ENCODE peak calls at places on chromosomes 5 and 9, in ten cellular contexts. T is H1, L is K562, H is mammary epithelial cell, R is IMR-90, F is HCT116, W is H9, D is astrocyte, E is neural progenitor cell, P is fibroblast of lung. S is an unnamed sample.

GRCh38 chr5:43313854-43314457 is 744 bp upstream of the HMGCS1 start:
- DNase-seq in D (peak), P (peak), R (no peak), T (no peak), E (peak), L (no peak), F (no peak), W (peak), H (no peak), S (no peak)

GRCh38 chr9:86321373-86321772 is 32.8 kb downstream of the TUT7 start:
- DNase-seq in W (no peak), P (peak), R (peak), F (no peak), H (peak), D (peak), T (no peak), L (no peak), E (no peak), S (no peak)

GRCh38 chr9:123176230-123176629 is 92.2 kb downstream of the STRBP start:
- DNase-seq in L (no peak), R (peak), E (no peak), T (no peak), H (peak), D (no peak), P (peak), W (no peak), F (no peak), S (no peak)

GRCh38 chr9:137434498-137435380 is 6.4 kb downstream of the ENTPD8 start:
- DNase-seq in R (no peak), W (no peak), F (no peak), T (no peak), H (no peak), P (no peak), L (no peak), E (no peak), D (no peak), S (no peak)

GRCh38 chr9:108850293-108850897 is 5.4 kb downstream of the ACTL7B start:
- DNase-seq in P (peak), T (no peak), E (no peak), D (peak), W (no peak), R (peak), F (peak), H (peak), L (no peak), S (no peak)

GRCh38 chr9:77927265-77927664 is 104.3 kb downstream of the GNAQ start:
- DNase-seq in P (peak), R (peak), T (no peak), E (no peak), L (no peak), D (peak), H (no peak), F (no peak), W (no peak), S (no peak)

GRCh38 chr5:160105686-160106085 is 13.6 kb downstream of the PWWP2A start:
- DNase-seq in W (no peak), R (no peak), F (no peak), L (no peak), P (peak), E (no peak), D (no peak), T (no peak), H (no peak), S (no peak)

GRCh38 chr5:9932770-9933169 is 302.6 kb upstream of the TAS2R1 start:
- DNase-seq in R (peak), T (no peak), D (peak), W (no peak), H (peak), L (no peak), E (no peak), P (peak), F (peak), S (no peak)

GRCh38 chr9:115992834-115993233 is 160.8 kb upstream of the PAPPA start:
- DNase-seq in T (no peak), F (no peak), W (no peak), D (peak), L (no peak), H (peak), R (peak), E (no peak), P (peak), S (peak)

GRCh38 chr5:134438641-134439621 is 27.2 kb upstream of the CDKN2AIPNL start:
- DNase-seq in L (no peak), F (no peak), T (no peak), H (peak), P (peak), W (peak), R (peak), D (peak), E (no peak), S (peak)

GRCh38 chr5:31531543-31531887 is 378 bp downstream of the DROSHA start:
- DNase-seq in D (no peak), E (peak), L (peak), H (peak), W (no peak), P (peak), T (no peak), F (no peak), R (no peak), S (no peak)

GRCh38 chr9:19939890-19940289 is 151.1 kb upstream of the SLC24A2 start:
- DNase-seq in W (no peak), P (no peak), R (no peak), F (no peak), E (no peak), D (no peak), L (no peak), H (no peak), T (no peak), S (no peak)

GRCh38 chr5:147979761-147980160 is 73.4 kb upstream of the C5orf46 start:
- DNase-seq in P (no peak), L (no peak), W (no peak), T (no peak), E (no peak), R (no peak), H (peak), D (no peak), F (no peak), S (no peak)

GRCh38 chr5:161219816-161220215 is 326.7 kb downstream of the GABRB2 start:
- DNase-seq in P (no peak), E (no peak), F (no peak), W (no peak), T (no peak), R (no peak), D (no peak), H (no peak), L (no peak), S (no peak)

GRCh38 chr9:112332272-112332671 is 1.1 kb downstream of the PTBP3 start:
- DNase-seq in F (no peak), L (no peak), R (no peak), P (no peak), T (no peak), E (no peak), H (no peak), W (no peak), D (no peak), S (no peak)

GRCh38 chr5:43305948-43306563 is 7.2 kb downstream of the HMGCS1 start:
- DNase-seq in P (peak), H (no peak), E (peak), F (peak), R (peak), W (no peak), L (peak), D (peak), T (no peak), S (no peak)

GRCh38 chr5:35860686-35861085 is 4.0 kb downstream of the IL7R start:
- DNase-seq in P (peak), W (no peak), F (no peak), R (peak), D (peak), T (no peak), E (no peak), L (no peak), H (no peak), S (no peak)

GRCh38 chr5:14008819-14009311 is 64.4 kb upstream of the DNAH5 start:
- DNase-seq in P (no peak), D (no peak), E (no peak), H (no peak), L (no peak), R (peak), T (no peak), F (no peak), W (no peak), S (no peak)

GRCh38 chr9:133048595-133048994 is 13.2 kb upstream of the CEL start:
- DNase-seq in L (peak), R (peak), D (no peak), P (no peak), T (no peak), W (peak), E (peak), H (no peak), F (peak), S (no peak)

GRCh38 chr5:138662599-138662998 is 87.4 kb upstream of the HSPA9 start:
- DNase-seq in W (no peak), R (no peak), D (no peak), T (no peak), H (peak), E (no peak), F (no peak), L (no peak), P (no peak), S (no peak)

GRCh38 chr9:131087354-131087893 is 8.9 kb upstream of the AIF1L start:
- DNase-seq in L (peak), D (no peak), R (no peak), H (no peak), P (no peak), T (no peak), E (no peak), W (no peak), F (no peak), S (no peak)

GRCh38 chr9:5851445-5851844 is 18.5 kb upstream of the ERMP1 start:
- DNase-seq in F (no peak), W (no peak), H (peak), R (peak), D (peak), L (no peak), E (no peak), T (no peak), P (peak), S (peak)

GRCh38 chr9:104608336-104608735 is 2.9 kb upstream of the OR13C2 start:
- DNase-seq in P (no peak), H (no peak), F (no peak), W (no peak), D (no peak), E (no peak), R (no peak), T (no peak), L (no peak), S (no peak)

GRCh38 chr5:125199968-125200841 is 453.8 kb upstream of the ZNF608 start:
- DNase-seq in P (peak), E (peak), R (no peak), D (peak), H (no peak), T (no peak), W (peak), L (no peak), F (no peak), S (no peak)

GRCh38 chr9:12859704-12860251 is 85.0 kb downstream of the LURAP1L start:
- DNase-seq in E (no peak), L (no peak), D (peak), P (peak), F (peak), R (peak), H (peak), T (no peak), W (no peak), S (peak)

GRCh38 chr9:124488641-124489040 is 18.6 kb downstream of the NR5A1 start:
- DNase-seq in E (no peak), L (no peak), D (no peak), T (no peak), R (no peak), H (no peak), F (no peak), W (no peak), P (no peak), S (no peak)
- H2AFZ ChIP-seq in E (no peak), L (no peak), D (no peak), T (no peak), R (no peak), H (no peak), F (no peak), W (no peak), P (no peak), S (no peak)

DNA sequence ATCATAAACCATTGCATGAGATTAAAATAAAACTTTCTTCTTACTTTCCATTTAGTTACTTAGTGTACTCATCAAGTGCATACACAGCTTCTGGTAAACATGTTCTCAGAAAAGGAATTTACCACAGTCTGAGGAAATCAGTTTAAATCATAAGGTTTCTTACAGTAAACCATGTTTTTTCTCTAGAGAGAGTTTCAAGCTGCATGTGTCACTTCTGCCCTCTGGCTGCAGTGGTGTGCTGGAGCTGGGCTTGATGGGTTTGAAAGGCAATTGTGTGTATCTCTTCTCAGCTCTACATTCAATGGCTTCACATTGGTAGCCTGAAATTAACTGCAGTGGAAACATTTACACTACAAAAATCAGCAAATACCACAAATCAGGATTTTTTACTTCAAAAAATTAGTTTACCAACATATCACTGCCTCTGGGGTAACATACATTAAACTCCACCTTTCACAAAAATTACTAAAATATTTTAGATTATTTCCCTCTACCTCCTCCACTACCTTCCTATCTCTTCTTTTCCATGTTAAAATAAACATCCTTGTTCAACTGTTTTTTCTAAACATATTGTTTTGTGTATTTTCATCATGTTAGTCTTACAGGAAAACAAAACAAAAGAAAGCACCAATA is 414.3 kb downstream of the ANXA1 start:
- DNase-seq in W (peak), D (peak), H (peak), F (no peak), T (no peak), E (peak), R (no peak), P (peak), L (no peak), S (no peak)
- TF ChIP-seq CTCF in W (peak), D (peak), H (peak), F (peak), T (peak), E (peak), R (peak), P (no peak), L (peak), S (peak)

GRCh38 chr5:19855929-19856328 is 132.1 kb downstream of the CDH18 start:
- DNase-seq in W (no peak), L (no peak), P (peak), R (peak), D (peak), E (no peak), H (no peak), T (no peak), F (no peak), S (no peak)
- H2AFZ ChIP-seq in W (no peak), L (no peak), P (no peak), R (no peak), D (no peak), E (no peak), H (no peak), T (no peak), F (no peak), S (peak)

DNA sequence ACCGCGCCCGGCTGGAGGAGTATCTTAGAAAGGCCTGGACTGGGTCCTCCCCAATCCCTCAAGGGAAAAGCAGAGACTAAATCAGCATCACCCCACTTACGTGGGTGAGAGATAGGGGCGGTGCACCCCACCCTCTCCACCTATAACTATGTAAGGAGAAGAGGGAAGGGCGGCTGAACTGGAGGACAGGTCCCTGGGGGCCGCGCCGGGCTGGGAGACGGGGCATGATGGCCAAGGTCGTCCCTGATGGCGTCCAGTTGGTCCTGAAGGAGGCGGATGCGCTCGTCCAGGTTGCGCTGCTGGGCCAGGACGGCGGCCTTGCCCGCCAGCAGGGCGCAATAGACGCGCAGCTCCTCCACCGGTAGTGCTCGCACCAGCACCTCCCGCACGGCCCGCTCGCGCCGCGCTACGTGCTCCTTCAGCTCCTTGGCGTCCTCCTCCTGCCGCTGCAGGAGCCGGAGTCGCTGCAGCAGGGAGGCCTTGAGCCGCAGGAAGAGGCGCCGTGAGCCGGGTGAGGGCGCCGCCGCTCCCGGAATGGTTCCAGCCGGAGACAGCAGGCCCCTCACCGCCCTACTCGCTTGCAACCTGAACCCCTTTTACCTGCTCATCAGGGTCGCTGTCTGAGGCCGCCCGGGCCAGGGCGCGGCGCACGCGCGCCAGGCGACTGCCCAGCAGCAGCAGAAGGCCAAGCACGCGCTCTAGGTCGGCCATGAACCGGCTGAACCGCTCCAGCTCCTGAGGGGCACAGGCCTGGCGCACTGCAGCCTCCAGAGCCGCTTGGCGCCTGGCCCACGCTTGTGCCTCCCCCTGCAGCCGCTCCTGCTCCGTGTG is 7.6 kb downstream of the SHROOM1 start:
- DNase-seq in D (peak), E (peak), P (peak), W (peak), T (peak), H (no peak), L (no peak), R (no peak), F (no peak), S (no peak)
- TF ChIP-seq CTCF in D (no peak), E (no peak), P (no peak), W (peak), T (peak), H (no peak), L (no peak), R (no peak), F (no peak), S (no peak)